ENCODE peak calls at places on chromosomes 3 and 15, in seven cellular contexts. P is A549, V is body of pancreas, W is heart left ventricle, A is HepG2, D is upper lobe of left lung, Q is HCT116. E is an unnamed sample.

GRCh38 chr15:47887181-47887580 is 169.9 kb downstream of the SEMA6D start:
- ATAC-seq in P (no peak), V (no peak), W (no peak), A (no peak), D (no peak), Q (no peak), E (no peak)

GRCh38 chr3:135503429-135504083 is 462.0 kb upstream of the PPP2R3A start:
- ATAC-seq in P (peak), V (peak), W (peak), A (peak), D (peak), Q (peak), E (peak)

GRCh38 chr3:12097972-12098371 is 60.7 kb downstream of the TIMP4 start:
- ATAC-seq in P (no peak), V (no peak), W (no peak), A (no peak), D (no peak), Q (no peak), E (no peak)

GRCh38 chr3:188212308-188212969 is 58.5 kb downstream of the LPP start:
- ATAC-seq in P (peak), V (no peak), W (no peak), A (peak), D (peak), Q (no peak), E (peak)

GRCh38 chr3:46449755-46450552 is 14.8 kb downstream of the LTF start:
- ATAC-seq in P (peak), V (no peak), W (peak), A (peak), D (no peak), Q (peak), E (no peak)

GRCh38 chr3:112017081-112017480 is 17.5 kb upstream of the TMPRSS7 start:
- ATAC-seq in P (no peak), V (no peak), W (no peak), A (no peak), D (no peak), Q (no peak), E (no peak)

GRCh38 chr15:70870066-70870465 is 16.1 kb upstream of the LARP6 start:
- ATAC-seq in P (no peak), V (no peak), W (peak), A (no peak), D (peak), Q (no peak), E (no peak)

GRCh38 chr15:91961357-91961756 is 107.8 kb downstream of the SLCO3A1 start:
- ATAC-seq in P (no peak), V (no peak), W (no peak), A (no peak), D (no peak), Q (no peak), E (no peak)

GRCh38 chr3:157282261-157283191 is 122.6 kb upstream of the CCNL1 start:
- ATAC-seq in P (no peak), V (peak), W (peak), A (no peak), D (peak), Q (no peak), E (peak)

GRCh38 chr3:177622982-177623617 is 425.8 kb upstream of the TBL1XR1 start:
- ATAC-seq in P (no peak), V (no peak), W (no peak), A (no peak), D (no peak), Q (no peak), E (no peak)

GRCh38 chr3:14261229-14261628 is 82.6 kb downstream of the LSM3 start:
- ATAC-seq in P (peak), V (peak), W (peak), A (peak), D (peak), Q (peak), E (peak)

GRCh38 chr3:109028753-109029152 is 75.1 kb upstream of the GUCA1C start:
- ATAC-seq in P (no peak), V (no peak), W (no peak), A (no peak), D (no peak), Q (no peak), E (no peak)

GRCh38 chr3:46628980-46629379 is 16.7 kb downstream of the FAM240A start:
- ATAC-seq in P (no peak), V (no peak), W (peak), A (no peak), D (peak), Q (no peak), E (peak)

GRCh38 chr3:178084938-178085816 is 451.1 kb upstream of the KCNMB2 start:
- ATAC-seq in P (peak), V (peak), W (peak), A (peak), D (peak), Q (no peak), E (peak)

GRCh38 chr3:165523801-165524200 is 313.4 kb downstream of the BCHE start:
- ATAC-seq in P (no peak), V (no peak), W (no peak), A (no peak), D (no peak), Q (no peak), E (no peak)

DNA sequence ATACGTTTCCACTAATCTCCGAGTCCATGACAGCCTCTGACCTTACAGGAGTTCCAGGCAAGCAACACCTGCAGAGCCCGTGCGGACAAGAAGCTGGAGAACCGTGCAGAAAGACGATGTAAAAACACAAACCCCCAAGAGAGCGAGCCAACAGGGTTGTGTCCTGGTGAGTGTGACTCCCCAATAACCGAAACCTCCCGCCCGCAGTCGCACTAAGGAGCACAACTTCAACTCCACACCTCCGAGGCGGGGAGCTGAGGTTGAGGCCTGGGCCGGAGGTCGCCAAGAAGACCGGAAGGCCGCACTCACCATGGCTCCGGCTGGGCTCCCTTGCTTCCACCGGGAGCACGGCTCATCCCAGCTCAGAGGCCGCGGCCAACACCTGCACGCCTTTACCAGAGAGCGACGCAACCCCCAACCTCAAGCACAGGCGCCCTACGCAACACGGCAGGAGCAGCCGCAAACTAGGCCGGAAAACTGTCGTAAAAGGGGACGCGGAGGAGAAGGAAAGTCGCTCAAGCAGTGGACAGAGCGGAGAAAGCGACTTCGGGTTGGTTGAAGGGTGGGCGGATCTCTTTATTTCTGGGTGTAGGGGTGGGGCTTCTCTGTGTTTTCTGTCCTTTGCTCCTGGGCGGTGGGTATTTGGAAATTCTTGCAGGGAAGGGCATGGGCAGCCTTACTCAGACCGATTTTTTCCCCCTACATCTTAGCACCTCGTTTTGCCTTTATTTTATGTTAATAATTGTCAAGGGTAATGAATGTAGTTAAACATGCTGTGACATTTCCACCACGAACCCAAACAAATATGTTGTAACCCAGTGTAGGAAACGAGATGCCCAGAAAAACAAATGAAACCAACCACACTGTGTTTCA is at the start of gene DNAJC19:
- ATAC-seq in P (peak), V (peak), W (peak), A (peak), D (peak), Q (peak), E (peak)
- TF ChIP-seq POLR2A in P (peak), V (peak), W (no peak), A (peak), D (peak), Q (peak), E (peak)

GRCh38 chr3:37456270-37456708 is 281.9 kb upstream of the LRRFIP2 start:
- ATAC-seq in P (peak), V (peak), W (peak), A (no peak), D (peak), Q (no peak), E (peak)
- TF ChIP-seq POLR2A in P (no peak), V (peak), W (no peak), A (no peak), D (no peak), Q (no peak), E (peak)

DNA sequence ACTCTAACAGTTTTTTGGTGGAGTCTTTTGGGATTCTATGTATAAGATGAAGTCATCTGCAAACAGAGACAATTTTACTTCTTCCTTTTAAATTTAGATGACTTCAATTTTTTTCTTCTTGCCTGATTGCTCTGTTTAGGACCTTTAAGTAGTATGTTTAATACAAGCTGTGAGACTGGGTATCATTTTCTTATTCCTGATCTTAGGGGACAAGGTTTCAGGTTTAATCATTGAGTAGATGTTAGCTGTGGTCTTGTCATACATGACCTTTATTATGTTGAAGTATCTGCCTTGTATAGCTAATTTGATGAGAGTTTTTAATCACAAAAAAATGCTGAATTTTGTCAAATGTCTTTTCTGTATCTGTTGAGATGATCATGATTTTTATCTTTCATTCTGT is 20.6 kb downstream of the GRM2 start:
- ATAC-seq in P (no peak), V (no peak), W (no peak), A (no peak), D (no peak), Q (no peak), E (no peak)
- TF ChIP-seq POLR2A in P (no peak), V (no peak), W (no peak), A (no peak), D (no peak), Q (no peak), E (no peak)

GRCh38 chr15:99250494-99251435 is 516 bp upstream of the LRRC28 start:
- ATAC-seq in P (peak), V (peak), W (peak), A (peak), D (peak), Q (peak), E (peak)

GRCh38 chr15:99252326-99252725 is 1.0 kb downstream of the LRRC28 start:
- ATAC-seq in P (no peak), V (no peak), W (no peak), A (no peak), D (no peak), Q (no peak), E (no peak)

GRCh38 chr15:99249270-99249817 is at the start of gene TTC23:
- ATAC-seq in P (peak), V (peak), W (peak), A (peak), D (peak), Q (peak), E (peak)

GRCh38 chr15:99250001-99250400 is 620 bp upstream of the TTC23 start:
- ATAC-seq in P (no peak), V (no peak), W (no peak), A (no peak), D (no peak), Q (no peak), E (no peak)

DNA sequence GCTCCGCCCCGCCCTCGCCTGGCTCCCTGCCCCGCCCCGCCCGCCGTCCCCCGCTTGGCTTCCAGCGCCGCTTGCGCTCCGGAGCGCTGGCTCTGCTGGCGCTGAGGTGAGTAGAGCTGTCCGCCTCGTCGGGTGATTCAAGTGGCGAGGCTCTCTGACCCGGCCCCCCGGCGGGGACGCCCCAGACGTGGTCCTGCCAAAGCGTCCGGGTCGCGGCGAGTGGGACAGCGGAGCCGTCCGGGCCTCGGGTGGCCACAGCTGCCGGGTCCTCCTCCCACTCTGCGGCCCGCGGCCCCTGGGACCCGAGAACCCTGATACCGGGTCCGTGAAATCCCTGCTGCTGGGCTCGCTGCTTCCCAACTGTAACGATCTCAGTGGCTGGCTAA is at the start of gene LRRC28:
- ATAC-seq in P (peak), V (peak), W (no peak), A (peak), D (no peak), Q (peak), E (peak)
- TF ChIP-seq POLR2A in P (peak), V (peak), W (peak), A (peak), D (peak), Q (peak), E (peak)

GRCh38 chr15:75916978-75917377 is 13.3 kb downstream of the FBXO22 start:
- ATAC-seq in P (no peak), V (no peak), W (no peak), A (no peak), D (no peak), Q (no peak), E (no peak)
- TF ChIP-seq POLR2A in P (no peak), V (no peak), W (no peak), A (no peak), D (no peak), Q (no peak), E (no peak)

GRCh38 chr3:45167011-45167911 is 21.1 kb upstream of the CDCP1 start:
- ATAC-seq in P (peak), V (peak), W (peak), A (no peak), D (peak), Q (peak), E (peak)
- TF ChIP-seq POLR2A in P (peak), V (peak), W (no peak), A (no peak), D (peak), Q (no peak), E (no peak)